ENCODE peak calls at places on chromosomes 16 and 17, in five cellular contexts. A, S, K, O and Z are unnamed samples.

GRCh38 chr17:28901866-28902818 is 737 bp downstream of the DHRS13 start:
- DNase-seq in O (peak; percentile 70), K (peak; percentile 35), A (peak; percentile 38), S (peak; percentile 31), Z (peak; percentile 23)

GRCh38 chr16:13920510-13920818 is 510 bp downstream of the ERCC4 start:
- DNase-seq in O (no peak), S (no peak), A (no peak), K (no peak), Z (no peak)

GRCh38 chr16:66523861-66524354 is 26.0 kb downstream of the TK2 start:
- DNase-seq in K (no peak), S (peak; percentile 26), A (no peak), O (no peak), Z (no peak)

GRCh38 chr17:21286066-21286770 is 1.7 kb downstream of the MAP2K3 start:
- DNase-seq in A (no peak), K (peak; percentile 99), O (peak; percentile 35), S (peak; percentile 99), Z (peak; percentile 94)

GRCh38 chr16:68090109-68090508 is 4.9 kb downstream of the NFATC3 start:
- DNase-seq in A (no peak), K (no peak), S (no peak), O (no peak), Z (no peak)

GRCh38 chr16:74625500-74626350 is 18.8 kb upstream of the GLG1 start:
- DNase-seq in A (no peak), O (no peak), S (no peak), K (no peak), Z (no peak)

GRCh38 chr16:80144191-80144590 is 396.6 kb upstream of the DYNLRB2 start:
- DNase-seq in A (no peak), K (peak; percentile 29), O (no peak), S (no peak), Z (no peak)

GRCh38 chr17:7703584-7704574 is 1.1 kb upstream of the EFNB3 start:
- DNase-seq in A (no peak), K (peak; percentile 43), S (peak; percentile 70), O (peak; percentile 15), Z (no peak)

GRCh38 chr17:49991409-49991808 is 3.6 kb downstream of the DLX3 start:
- DNase-seq in K (no peak), S (no peak), A (no peak), O (no peak), Z (no peak)

GRCh38 chr17:82083533-82084359 is 14.3 kb downstream of the FASN start:
- DNase-seq in K (no peak), S (no peak), O (no peak), A (no peak), Z (no peak)

GRCh38 chr17:75155191-75155601 is 884 bp upstream of the JPT1 start:
- DNase-seq in S (no peak), K (no peak), A (no peak), O (peak; percentile 61), Z (no peak)

GRCh38 chr17:50173335-50173941 is 7.6 kb downstream of the SGCA start:
- DNase-seq in A (no peak), K (peak; percentile 91), O (no peak), S (peak; percentile 90), Z (peak; percentile 85)

GRCh38 chr16:76879420-76879819 is 311.6 kb upstream of the MON1B start:
- DNase-seq in A (no peak), S (no peak), O (no peak), K (no peak), Z (no peak)